ENCODE peak calls at places on chromosomes 4 and X, in eight cellular contexts. R is colonic mucosa, F is hepatocyte, S is tibial artery, W is neural progenitor cell, U is mucosa of descending colon, H is cardiac muscle cell, P is tibial nerve. A is an unnamed sample. For H3K4me1, the result is how much of the 10 kb centered on the place peaks cover.

GRCh38 chrX:120504569-120504968 is 35.5 kb upstream of the LAMP2 start:
- DNase-seq in R (no peak), F (no peak), S (no peak), W (no peak), U (no peak), H (no peak), P (no peak), A (no peak)

GRCh38 chr4:175953960-175954521 is 111.6 kb upstream of the WDR17 start:
- DNase-seq in R (no peak), F (no peak), S (no peak), W (peak), U (no peak), H (no peak), P (no peak), A (no peak)

GRCh38 chrX:45172890-45173289 is 27.8 kb downstream of the DIPK2B start:
- DNase-seq in R (no peak), F (peak), S (no peak), W (no peak), U (no peak), H (no peak), P (no peak), A (no peak)

GRCh38 chrX:22760513-22761057 is 239.2 kb upstream of the DDX53 start:
- DNase-seq in R (no peak), F (no peak), S (no peak), W (no peak), U (no peak), H (no peak), P (no peak), A (no peak)

GRCh38 chr4:14669418-14669817 is 332.9 kb upstream of the CPEB2 start:
- DNase-seq in R (no peak), F (no peak), S (no peak), W (peak), U (no peak), H (no peak), P (no peak), A (no peak)

GRCh38 chr4:81875962-81876650 is 404.4 kb upstream of the RASGEF1B start:
- DNase-seq in R (no peak), F (no peak), S (no peak), W (no peak), U (no peak), H (no peak), P (no peak), A (no peak)

GRCh38 chrX:101359966-101360365 is 11.4 kb upstream of the TIMM8A start:
- DNase-seq in R (no peak), F (no peak), S (no peak), W (no peak), U (no peak), H (no peak), P (no peak), A (no peak)

GRCh38 chr4:40227284-40227683 is 30.5 kb downstream of the RHOH start:
- DNase-seq in R (no peak), F (no peak), S (no peak), W (no peak), U (no peak), H (no peak), P (no peak), A (no peak)

GRCh38 chr4:159023741-159024140 is 79.1 kb upstream of the RAPGEF2 start:
- DNase-seq in R (no peak), F (no peak), S (no peak), W (no peak), U (no peak), H (peak), P (no peak), A (no peak)

GRCh38 chr4:129344058-129344457 is 248.1 kb downstream of the C4orf33 start:
- DNase-seq in R (peak), F (peak), S (no peak), W (peak), U (peak), H (peak), P (no peak), A (no peak)

GRCh38 chr4:183130328-183131155 is 31.5 kb downstream of the WWC2 start:
- DNase-seq in R (no peak), F (no peak), S (no peak), W (no peak), U (no peak), H (no peak), P (no peak), A (no peak)

GRCh38 chr4:154709550-154709949 is 34.2 kb upstream of the LRAT start:
- DNase-seq in R (no peak), F (no peak), S (no peak), W (no peak), U (no peak), H (no peak), P (no peak), A (no peak)

GRCh38 chr4:62676962-62677361 is 1476.8 kb downstream of the ADGRL3 start:
- DNase-seq in R (no peak), F (no peak), S (no peak), W (no peak), U (no peak), H (no peak), P (no peak), A (no peak)

GRCh38 chr4:183142566-183143545 is 43.8 kb downstream of the WWC2 start:
- DNase-seq in R (no peak), F (peak), S (peak), W (no peak), U (peak), H (peak), P (no peak), A (no peak)

GRCh38 chr4:80180743-80181142 is 16.6 kb upstream of the PRDM8 start:
- DNase-seq in R (no peak), F (no peak), S (no peak), W (no peak), U (no peak), H (no peak), P (no peak), A (no peak)

GRCh38 chr4:33924801-33925200 is 2319.5 kb downstream of the ARAP2 start:
- DNase-seq in R (no peak), F (no peak), S (no peak), W (no peak), U (no peak), H (no peak), P (no peak), A (no peak)

GRCh38 chr4:78551420-78552351 is at the start of gene ANXA3:
- DNase-seq in R (peak), F (peak), S (no peak), W (peak), U (peak), H (peak), P (no peak), A (no peak)

GRCh38 chr4:1250527-1250812 is 1.5 kb upstream of the CTBP1 start:
- DNase-seq in R (no peak), F (no peak), S (no peak), W (no peak), U (no peak), H (no peak), P (no peak), A (no peak)

GRCh38 chrX:30794497-30794896 is 94.6 kb downstream of the TAB3 start:
- DNase-seq in R (no peak), F (no peak), S (no peak), W (no peak), U (no peak), H (no peak), P (no peak), A (no peak)

DNA sequence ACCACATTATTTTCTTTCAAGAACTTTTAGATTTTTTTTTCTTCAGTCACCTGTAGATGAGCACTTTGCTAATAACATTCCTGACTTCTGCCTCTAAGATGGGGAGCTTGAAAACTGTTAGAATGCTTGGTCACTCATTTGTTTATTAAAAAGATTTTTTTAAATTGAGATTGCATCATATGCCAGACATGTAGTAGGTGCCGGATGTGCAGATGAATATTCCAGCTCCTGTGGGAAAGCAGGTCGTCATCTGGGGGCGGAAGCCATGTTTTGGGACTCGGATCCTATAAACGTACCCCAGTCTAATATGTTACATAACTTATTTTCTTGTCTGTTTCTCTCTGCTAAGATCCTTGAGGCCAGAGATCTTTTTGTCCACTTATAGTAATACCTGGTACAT is 236.8 kb downstream of the ARHGAP10 start:
- DNase-seq in R (no peak), F (no peak), S (no peak), W (no peak), U (no peak), H (no peak), P (no peak), A (no peak)
- H3K4me1 ChIP-seq in R (under half), F (under half), S (under half), W (under half), U (under half), H (under half), P (under half), A (under half)

GRCh38 chr4:188106454-188106853 is 2.9 kb downstream of the TRIML2 start:
- DNase-seq in R (no peak), F (no peak), S (no peak), W (no peak), U (no peak), H (no peak), P (no peak), A (no peak)

GRCh38 chr4:188110036-188110435 is 633 bp upstream of the TRIML2 start:
- DNase-seq in R (no peak), F (no peak), S (no peak), W (no peak), U (no peak), H (no peak), P (no peak), A (no peak)

GRCh38 chr4:188110741-188111458 is 1.5 kb upstream of the TRIML2 start:
- DNase-seq in R (no peak), F (no peak), S (no peak), W (no peak), U (no peak), H (no peak), P (no peak), A (no peak)

GRCh38 chr4:188109157-188109755 is at the start of gene TRIML2:
- DNase-seq in R (no peak), F (no peak), S (no peak), W (no peak), U (no peak), H (no peak), P (no peak), A (no peak)

DNA sequence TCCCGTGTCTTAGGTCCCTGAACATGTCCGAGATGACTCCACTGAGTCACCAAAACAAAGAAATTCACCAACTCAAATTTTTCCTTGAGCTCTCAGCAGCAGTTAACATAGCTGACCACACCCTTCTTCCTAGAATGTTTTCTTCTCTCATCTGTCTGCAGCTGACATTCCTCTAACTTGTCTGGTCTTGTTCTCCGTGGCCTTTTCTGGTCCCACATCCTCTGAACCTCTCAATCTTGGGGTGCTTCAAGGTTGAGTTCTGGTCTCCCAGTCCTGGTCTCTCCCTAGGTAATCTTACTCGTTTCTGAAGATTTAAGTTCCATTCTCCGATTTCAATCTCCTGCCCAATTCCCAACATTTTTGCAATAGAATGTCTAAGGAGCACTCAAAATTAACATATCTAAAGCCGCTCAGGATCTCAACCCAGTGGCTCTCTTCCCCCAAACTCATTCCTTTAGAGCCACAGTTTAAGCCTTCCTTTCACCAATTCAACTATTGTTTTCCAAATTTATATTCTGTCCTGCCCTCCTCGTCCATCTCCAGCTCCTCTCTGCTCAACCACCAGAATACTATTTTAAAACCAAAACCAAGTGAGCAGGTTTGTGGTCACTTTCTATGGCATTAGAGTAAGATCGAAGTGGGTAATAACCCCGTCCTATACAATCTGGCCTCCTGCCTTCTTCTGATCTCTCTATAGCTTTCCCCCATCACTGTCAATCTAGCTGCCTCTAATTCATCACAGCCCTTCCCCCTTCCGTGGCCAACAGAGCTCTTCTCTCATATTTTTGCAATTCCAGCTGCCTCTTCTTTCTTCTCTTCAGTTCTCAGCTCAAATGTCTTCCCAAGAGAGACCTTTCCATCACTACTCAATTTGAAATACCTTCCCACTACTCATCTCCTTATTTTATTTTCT is 1.2 kb downstream of the TRIML2 start:
- DNase-seq in R (no peak), F (no peak), S (no peak), W (peak), U (no peak), H (no peak), P (no peak), A (no peak)
- H3K4me3 ChIP-seq in R (no peak), F (no peak), S (no peak), W (no peak), U (no peak), H (no peak), P (no peak), A (no peak)

GRCh38 chrX:74321191-74321590 is 17.2 kb downstream of the ZCCHC13 start:
- DNase-seq in R (no peak), F (no peak), S (no peak), W (no peak), U (no peak), H (no peak), P (no peak), A (no peak)

DNA sequence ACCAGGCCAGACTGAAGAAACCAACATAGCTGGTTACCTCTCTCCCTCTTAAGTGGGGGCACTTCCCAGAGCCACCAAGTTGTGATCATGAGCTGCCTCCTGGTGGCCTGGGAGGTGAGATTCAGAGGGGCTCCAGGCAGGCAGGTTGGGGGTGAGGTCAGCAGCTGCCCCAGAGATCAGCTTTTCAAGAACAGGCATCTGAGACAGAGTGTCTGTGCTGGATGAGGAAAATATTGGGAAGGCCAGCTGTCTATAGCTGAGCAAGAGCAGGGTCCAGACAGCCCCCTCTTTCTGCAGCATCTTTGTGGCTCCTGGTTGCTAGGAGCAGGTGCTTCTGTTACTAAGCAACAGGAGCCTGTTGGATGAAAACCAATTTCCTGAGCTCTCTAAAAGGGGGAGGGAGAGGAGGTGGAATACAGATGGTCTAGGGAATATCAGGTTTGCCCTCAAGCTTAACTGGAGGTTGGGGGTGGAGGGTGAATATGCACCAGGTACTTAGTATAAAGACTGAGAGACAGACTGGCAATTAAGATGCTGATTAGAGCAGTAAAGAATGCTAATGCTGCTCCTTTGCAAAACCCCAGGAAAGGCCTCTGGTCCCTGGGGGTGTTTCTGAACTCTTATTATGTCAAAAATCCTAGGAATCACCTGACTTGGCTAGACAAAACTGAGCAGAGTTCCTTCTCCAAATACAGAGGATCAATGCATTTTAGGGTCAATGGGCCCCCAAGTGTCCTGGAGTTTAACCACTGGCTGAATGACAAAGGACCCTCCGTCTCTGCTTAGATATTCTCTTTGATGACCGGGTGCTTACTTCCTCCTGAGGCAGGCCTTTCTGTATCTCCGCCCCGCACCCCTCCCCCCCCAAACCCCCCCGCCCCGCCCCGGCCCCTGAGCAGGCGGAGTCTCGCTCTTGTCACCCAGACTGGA is 21.4 kb downstream of the ZCCHC13 start:
- DNase-seq in R (no peak), F (no peak), S (no peak), W (peak), U (no peak), H (no peak), P (no peak), A (no peak)
- TF ChIP-seq CTCF in R (no peak), F (no peak), S (no peak), W (peak), U (no peak), H (no peak), P (no peak), A (no peak)

GRCh38 chr4:89298788-89299152 is 8.8 kb downstream of the GPRIN3 start:
- DNase-seq in R (no peak), F (no peak), S (no peak), W (no peak), U (no peak), H (peak), P (no peak), A (no peak)
- H3K4me1 ChIP-seq in R (under half), F (under half), S (under half), W (under half), U (under half), H (half or more), P (under half), A (under half)

GRCh38 chrX:81338924-81339323 is 137.0 kb downstream of the SH3BGRL start:
- DNase-seq in R (no peak), F (no peak), S (no peak), W (no peak), U (no peak), H (no peak), P (no peak), A (no peak)

GRCh38 chrX:81336455-81337144 is 134.7 kb downstream of the SH3BGRL start:
- DNase-seq in R (no peak), F (no peak), S (no peak), W (no peak), U (no peak), H (no peak), P (no peak), A (no peak)

DNA sequence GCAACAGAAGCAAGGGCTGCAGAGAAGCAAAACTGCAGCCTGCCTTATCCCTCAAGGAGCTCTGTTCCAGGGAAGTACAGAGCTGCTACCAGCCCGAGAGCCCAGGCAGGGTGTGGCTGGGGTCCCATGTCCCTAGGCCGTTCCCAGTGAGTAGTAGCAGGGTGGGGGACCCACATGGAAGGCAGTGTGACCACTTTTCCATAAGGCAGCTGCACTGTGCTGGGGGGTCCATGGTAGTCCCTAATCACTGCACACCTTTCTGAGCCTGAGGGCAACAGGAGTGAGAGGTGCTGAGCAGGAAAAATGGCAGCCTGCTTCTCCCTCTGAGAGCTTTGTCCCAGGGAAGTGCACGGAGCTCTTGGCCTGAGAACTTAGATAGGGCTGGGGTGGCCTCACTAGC is 135.9 kb downstream of the SH3BGRL start:
- DNase-seq in R (no peak), F (no peak), S (no peak), W (no peak), U (no peak), H (no peak), P (no peak), A (no peak)
- H3K4me3 ChIP-seq in R (no peak), F (no peak), S (no peak), W (no peak), U (no peak), H (no peak), P (no peak), A (no peak)

GRCh38 chr4:164701665-164702064 is 52.3 kb upstream of the SMIM31 start:
- DNase-seq in R (no peak), F (no peak), S (no peak), W (no peak), U (no peak), H (no peak), P (no peak), A (no peak)

GRCh38 chr4:164695650-164696049 is 58.3 kb upstream of the SMIM31 start:
- DNase-seq in R (no peak), F (no peak), S (no peak), W (no peak), U (no peak), H (no peak), P (no peak), A (no peak)

GRCh38 chr4:164700471-164700870 is 53.5 kb upstream of the SMIM31 start:
- DNase-seq in R (peak), F (no peak), S (no peak), W (peak), U (peak), H (peak), P (no peak), A (no peak)
- TF ChIP-seq CTCF in R (no peak), F (no peak), S (no peak), W (peak), U (no peak), H (no peak), P (no peak), A (no peak)

GRCh38 chrX:11768039-11768438 is 10.0 kb downstream of the MSL3 start:
- DNase-seq in R (no peak), F (no peak), S (no peak), W (no peak), U (no peak), H (no peak), P (no peak), A (no peak)
- H3K4me1 ChIP-seq in R (under half), F (under half), S (under half), W (under half), U (under half), H (under half), P (under half), A (under half)

DNA sequence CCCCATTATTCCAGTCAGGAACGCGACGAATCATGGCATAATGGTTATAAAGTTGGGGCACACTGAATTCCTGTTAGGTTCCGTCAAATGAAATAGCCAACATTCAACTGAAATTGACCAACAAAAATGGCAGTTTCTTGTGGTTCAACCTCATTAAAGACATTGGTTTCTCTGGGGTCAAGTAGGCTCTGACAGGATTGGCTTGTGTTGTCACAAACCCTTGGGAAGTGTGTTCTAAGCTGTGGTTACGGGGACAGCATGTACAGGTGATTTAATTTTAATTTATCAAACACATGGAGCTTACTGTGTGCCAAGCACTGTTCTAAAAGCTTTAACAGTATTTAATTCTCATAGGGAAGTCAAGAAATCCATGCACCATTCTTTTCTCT is 751 bp downstream of the XK start:
- DNase-seq in R (no peak), F (no peak), S (no peak), W (no peak), U (no peak), H (no peak), P (no peak), A (no peak)
- H3K4me3 ChIP-seq in R (peak), F (no peak), S (peak), W (peak), U (peak), H (peak), P (peak), A (peak)

GRCh38 chrX:102517331-102517730 is 792 bp upstream of the TMSB15A start:
- DNase-seq in R (no peak), F (no peak), S (no peak), W (peak), U (peak), H (no peak), P (no peak), A (no peak)
- TF ChIP-seq CTCF in R (no peak), F (peak), S (no peak), W (peak), U (no peak), H (peak), P (no peak), A (no peak)